ENCODE peak calls at places on chromosomes 16 and 17, in four cellular contexts. F is HepG2, E is IMR-90, N is K562. U is an unnamed sample.

GRCh38 chr16:46908540-46909372 is 24.6 kb downstream of the GPT2 start:
- DNase-seq in F (peak), E (peak), N (peak), U (peak)

GRCh38 chr17:29107084-29107483 is 64.1 kb downstream of the PIPOX start:
- DNase-seq in F (no peak), E (no peak), N (no peak), U (no peak)

GRCh38 chr16:56860226-56861020 is 4.6 kb upstream of the SLC12A3 start:
- DNase-seq in F (peak), E (no peak), N (no peak), U (no peak)

GRCh38 chr17:69969897-69970296 is 105.1 kb upstream of the KCNJ16 start:
- DNase-seq in F (no peak), E (no peak), N (no peak), U (no peak)

GRCh38 chr16:63628812-63629211 is 1493.1 kb downstream of the CDH11 start:
- DNase-seq in F (no peak), E (no peak), N (no peak), U (no peak)

GRCh38 chr16:88911148-88911945 is 44.9 kb upstream of the PABPN1L start:
- DNase-seq in F (no peak), E (peak), N (no peak), U (no peak)

GRCh38 chr16:9908613-9909012 is 273.6 kb downstream of the GRIN2A start:
- DNase-seq in F (no peak), E (no peak), N (no peak), U (no peak)

GRCh38 chr16:86581458-86581857 is 3.1 kb downstream of the FOXL1 start:
- DNase-seq in F (no peak), E (peak), N (no peak), U (no peak)

GRCh38 chr17:32461853-32462617 is 17.7 kb downstream of the PSMD11 start:
- DNase-seq in F (peak), E (peak), N (peak), U (peak)

GRCh38 chr16:15618392-15618791 is 24.6 kb downstream of the MARF1 start:
- DNase-seq in F (no peak), E (peak), N (no peak), U (no peak)

GRCh38 chr17:45088741-45089140 is 27.6 kb downstream of the NMT1 start:
- DNase-seq in F (no peak), E (no peak), N (no peak), U (no peak)

GRCh38 chr17:16954541-16954940 is 17.4 kb downstream of the TNFRSF13B start:
- DNase-seq in F (no peak), E (no peak), N (no peak), U (no peak)

GRCh38 chr17:27414271-27414670 is 42.0 kb upstream of the KSR1 start:
- DNase-seq in F (no peak), E (peak), N (no peak), U (no peak)

GRCh38 chr16:6884002-6884401 is 448.6 kb upstream of the RBFOX1 start:
- DNase-seq in F (no peak), E (no peak), N (no peak), U (no peak)

GRCh38 chr17:39134878-39135277 is 16.6 kb downstream of the PLXDC1 start:
- DNase-seq in F (no peak), E (peak), N (peak), U (no peak)

GRCh38 chr17:39130205-39130604 is 21.2 kb downstream of the PLXDC1 start:
- DNase-seq in F (no peak), E (no peak), N (no peak), U (no peak)

DNA sequence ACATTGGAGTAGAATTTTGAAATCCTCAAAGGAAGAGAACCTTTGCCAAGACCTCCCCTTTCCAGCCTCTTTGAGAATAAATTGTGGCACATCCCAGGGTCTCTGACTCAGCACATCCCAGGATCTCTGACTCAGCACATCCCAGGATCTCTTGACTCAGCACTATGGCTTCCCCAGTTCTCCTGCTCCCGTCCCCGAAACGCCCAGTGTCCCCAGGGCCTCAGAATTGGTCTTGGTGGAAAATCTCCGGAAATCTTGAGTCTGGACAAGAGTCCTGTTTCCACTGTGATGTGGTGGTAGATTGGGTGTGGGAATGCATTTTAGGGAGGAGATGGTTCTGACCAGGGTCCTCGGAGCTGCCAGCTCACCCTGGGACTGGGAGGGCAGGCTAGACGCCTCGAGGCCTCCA is 19.2 kb downstream of the PLXDC1 start:
- DNase-seq in F (no peak), E (peak), N (peak), U (no peak)
- TF ChIP-seq MAZ in F (no peak), E (no peak), N (no peak), U (no peak)

DNA sequence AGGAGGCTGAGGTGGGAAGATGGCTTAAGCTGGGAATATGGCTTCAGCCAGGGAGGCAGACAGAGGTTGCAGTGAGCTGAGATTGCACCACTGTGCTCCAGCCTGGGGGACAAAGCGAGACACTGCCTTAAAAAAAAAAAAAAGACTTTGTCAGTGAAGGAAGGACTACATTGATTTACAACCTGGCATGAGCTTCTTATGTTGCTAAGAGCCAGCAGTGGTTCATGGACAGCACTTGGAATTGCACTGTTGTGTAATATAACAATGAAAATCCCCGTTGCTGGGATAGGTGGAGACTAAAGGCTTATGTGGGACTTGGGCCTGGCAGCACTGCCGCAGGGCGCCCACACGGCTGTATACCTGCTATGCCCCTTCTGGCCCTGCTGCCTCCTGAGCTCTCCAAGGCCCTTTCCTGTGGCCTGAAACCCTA is 14.1 kb upstream of the SLC16A5 start:
- DNase-seq in F (no peak), E (no peak), N (no peak), U (no peak)
- TF ChIP-seq RFX5 in F (no peak), E (no peak), N (no peak), U (no peak)

GRCh38 chr17:77433385-77434135 is 292.8 kb downstream of the SEC14L1 start:
- DNase-seq in F (no peak), E (peak), N (no peak), U (no peak)
- TF ChIP-seq USF2 in F (no peak), E (no peak), N (no peak), U (no peak)

GRCh38 chr16:1906846-1907165 is 11.4 kb downstream of the HS3ST6 start:
- DNase-seq in F (no peak), E (no peak), N (no peak), U (no peak)
- TF ChIP-seq MAZ in F (no peak), E (no peak), N (no peak), U (no peak)

U was measured in A549.